ENCODE peak calls at places on chromosomes 13 and 19, in seven cellular contexts. S is HAP-1; O is stimulated activated naive B cell treated with anti-CD40 and anti-IgM and Interleukin-4, amounts not matched to agents 10 μg/mL and 1 μg/mL and 100 μg/mL, for 72 hours; R is midbrain; B is AML-193; W is HS-27A; Z is NCI-H510A treated with DMSO at 0.1 percent for 48 hours. U is an unnamed sample.

GRCh38 chr13:21872795-21873194 is 201.9 kb downstream of the FGF9 start:
- DNase-seq in Z (no peak), S (no peak), R (no peak), O (no peak), W (no peak), B (no peak), U (no peak)

GRCh38 chr19:29664753-29665214 is 477 bp upstream of the PLEKHF1 start:
- DNase-seq in Z (no peak), B (peak), W (no peak), R (no peak), O (no peak), S (no peak), U (no peak)

GRCh38 chr13:111202745-111203144 is 87.6 kb downstream of the ARHGEF7 start:
- DNase-seq in W (no peak), S (no peak), Z (peak), B (no peak), R (peak), O (no peak), U (peak)

GRCh38 chr13:76863022-76863421 is 23.2 kb downstream of the KCTD12 start:
- DNase-seq in R (no peak), O (no peak), B (no peak), Z (no peak), W (no peak), S (no peak), U (no peak)

GRCh38 chr13:59750860-59751259 is 412.9 kb downstream of the DIAPH3 start:
- DNase-seq in W (no peak), B (no peak), O (no peak), R (peak), S (peak), Z (no peak), U (no peak)

GRCh38 chr19:35013047-35013819 is 13.1 kb downstream of the GRAMD1A start:
- DNase-seq in B (no peak), Z (no peak), W (no peak), S (peak), O (peak), R (peak), U (no peak)

GRCh38 chr19:39515551-39516191 is 732 bp downstream of the SELENOV start:
- DNase-seq in Z (no peak), B (no peak), W (no peak), S (no peak), O (no peak), R (no peak), U (no peak)

GRCh38 chr19:52722062-52723005 is 12.5 kb downstream of the ZNF611 start:
- DNase-seq in R (no peak), S (no peak), Z (no peak), B (no peak), O (no peak), W (peak), U (no peak)